ENCODE peak calls at places on chromosomes 5 and 9, in four cellular contexts. B is spleen, M is body of pancreas, V is stomach. A is an unnamed sample.

GRCh38 chr5:82719368-82719767 is 357.8 kb downstream of the TMEM167A start:
- DNase-seq in B (no peak), M (no peak), V (no peak), A (no peak)

GRCh38 chr9:109963079-109963478 is 183.1 kb downstream of the PALM2AKAP2 start:
- DNase-seq in B (no peak), M (no peak), V (no peak), A (no peak)

GRCh38 chr5:7802855-7803254 is 48.1 kb downstream of the CFAP90 start:
- DNase-seq in B (no peak), M (no peak), V (no peak), A (no peak)

GRCh38 chr5:43121565-43122484 is 1.1 kb downstream of the ZNF131 start:
- DNase-seq in B (no peak), M (peak; percentile 21), V (no peak), A (peak; percentile 42)

GRCh38 chr5:64914396-64914795 is 145.7 kb downstream of the CWC27 start:
- DNase-seq in B (no peak), M (no peak), V (no peak), A (no peak)

GRCh38 chr9:27125936-27126335 is 16.9 kb downstream of the TEK start:
- DNase-seq in B (no peak), M (no peak), V (no peak), A (no peak)

GRCh38 chr9:101235105-101235866 is 149.5 kb downstream of the BAAT start:
- DNase-seq in B (no peak), M (no peak), V (no peak), A (peak; percentile 45)

GRCh38 chr5:149700347-149700746 is 29.8 kb upstream of the PPARGC1B start:
- DNase-seq in B (no peak), M (no peak), V (no peak), A (no peak)

GRCh38 chr5:50559955-50560354 is 106.5 kb upstream of the PARP8 start:
- DNase-seq in B (no peak), M (no peak), V (no peak), A (no peak)

GRCh38 chr9:13750061-13750460 is 470.6 kb upstream of the MPDZ start:
- DNase-seq in B (no peak), M (no peak), V (no peak), A (no peak)

GRCh38 chr9:37827483-37828165 is 27.0 kb downstream of the DCAF10 start:
- DNase-seq in B (no peak), M (peak; percentile 73), V (no peak), A (no peak)

GRCh38 chr5:26669523-26669922 is 368.9 kb downstream of the CDH9 start:
- DNase-seq in B (peak; percentile 72), M (no peak), V (no peak), A (no peak)

GRCh38 chr9:91658513-91659105 is 235.0 kb upstream of the NFIL3 start:
- DNase-seq in B (no peak), M (no peak), V (no peak), A (no peak)

GRCh38 chr5:112594060-112594850 is 143.4 kb upstream of the APC start:
- DNase-seq in B (no peak), M (no peak), V (no peak), A (peak; percentile 30)

GRCh38 chr5:149651686-149652085 is 70.4 kb downstream of the ARHGEF37 start:
- DNase-seq in B (no peak), M (no peak), V (no peak), A (no peak)

GRCh38 chr5:125134216-125135081 is 388.0 kb upstream of the ZNF608 start:
- DNase-seq in B (no peak), M (no peak), V (no peak), A (no peak)

GRCh38 chr5:53261245-53261644 is 151.7 kb upstream of the MOCS2 start:
- DNase-seq in B (no peak), M (no peak), V (no peak), A (no peak)

GRCh38 chr5:78905084-78905938 is 79.8 kb downstream of the ARSB start:
- DNase-seq in B (no peak), M (no peak), V (no peak), A (no peak)

GRCh38 chr9:127444921-127445850 is 6.0 kb downstream of the RPL12 start:
- DNase-seq in B (no peak), M (no peak), V (no peak), A (no peak)

GRCh38 chr5:137254695-137255094 is 244.4 kb downstream of the SPOCK1 start:
- DNase-seq in B (no peak), M (no peak), V (no peak), A (no peak)

GRCh38 chr9:130707225-130707976 is 13.8 kb downstream of the EXOSC2 start:
- DNase-seq in B (no peak), M (peak; percentile 81), V (peak; percentile 80), A (peak; percentile 84)

GRCh38 chr5:143693691-143694252 is 118.2 kb upstream of the HMHB1 start:
- DNase-seq in B (no peak), M (no peak), V (no peak), A (no peak)

GRCh38 chr5:39459091-39459490 is 34.3 kb upstream of the DAB2 start:
- DNase-seq in B (no peak), M (no peak), V (no peak), A (peak; percentile 13)
- TF ChIP-seq CTCF in B (no peak), M (no peak), V (no peak), A (no peak)

GRCh38 chr9:124122813-124123462 is 111.4 kb downstream of the LHX2 start:
- DNase-seq in B (no peak), M (no peak), V (no peak), A (no peak)
- TF ChIP-seq CTCF in B (no peak), M (peak; percentile 13), V (no peak), A (peak; percentile 35)

GRCh38 chr5:132476853-132477729 is 13.5 kb downstream of the IRF1 start:
- DNase-seq in B (peak; percentile 80), M (no peak), V (no peak), A (no peak)
- TF ChIP-seq CTCF in B (no peak), M (no peak), V (no peak), A (no peak)

GRCh38 chr5:119943148-119943547 is 313.8 kb downstream of the FAM170A start:
- DNase-seq in B (no peak), M (no peak), V (no peak), A (no peak)
- TF ChIP-seq CTCF in B (no peak), M (peak; percentile 52), V (no peak), A (peak; percentile 31)